ENCODE peak calls at places on chromosomes 6 and 20, in eight cellular contexts. F is epithelial cell of esophagus; O is CD4-positive, alpha-beta T cell; M is AG08395; R is HCT116; K is Right ventricle myocardium inferior; J is nucleus accumbens; E is GM04503. I is an unnamed sample.
A peak's percentile ranks its signal among the peaks of the same experiment; 100 is the strongest.

GRCh38 chr6:158911746-158912158 is 88.2 kb downstream of the RSPH3 start:
- DNase-seq in F (peak; percentile 43), R (no peak), J (no peak), K (no peak), E (no peak), M (no peak), O (no peak), I (no peak)

GRCh38 chr6:20740727-20741126 is 206.5 kb downstream of the CDKAL1 start:
- DNase-seq in J (no peak), O (no peak), K (no peak), M (no peak), R (no peak), E (no peak), F (no peak), I (no peak)

GRCh38 chr20:47465335-47466090 is 36.2 kb upstream of the NCOA3 start:
- DNase-seq in J (no peak), O (no peak), F (no peak), M (no peak), E (no peak), K (no peak), R (no peak), I (no peak)

GRCh38 chr6:148464319-148465010 is 121.8 kb downstream of the SASH1 start:
- DNase-seq in E (no peak), R (peak; percentile 48), M (peak; percentile 75), O (peak; percentile 28), J (peak; percentile 52), F (peak; percentile 61), K (no peak), I (peak; percentile 14)

GRCh38 chr6:121759370-121759769 is 323.9 kb downstream of the GJA1 start:
- DNase-seq in J (no peak), O (no peak), R (no peak), F (no peak), K (no peak), M (no peak), E (no peak), I (no peak)

GRCh38 chr6:84926756-84927155 is 162.4 kb upstream of the TBX18 start:
- DNase-seq in K (no peak), J (no peak), O (no peak), E (no peak), M (peak; percentile 13), F (peak; percentile 64), R (no peak), I (no peak)

GRCh38 chr6:105522626-105523322 is 119.9 kb upstream of the PREP start:
- DNase-seq in K (no peak), R (peak; percentile 4), J (no peak), F (peak; percentile 64), O (no peak), M (no peak), E (no peak), I (no peak)

GRCh38 chr6:67292169-67292568 is 1342.9 kb upstream of the ADGRB3 start:
- DNase-seq in K (no peak), J (no peak), O (no peak), E (no peak), M (no peak), F (no peak), R (no peak), I (no peak)

GRCh38 chr6:119105262-119105661 is 26.8 kb upstream of the FAM184A start:
- DNase-seq in M (no peak), R (no peak), K (no peak), J (no peak), O (no peak), F (peak; percentile 16), E (no peak), I (no peak)

GRCh38 chr6:84853901-84854300 is 89.5 kb upstream of the TBX18 start:
- DNase-seq in F (peak; percentile 38), M (no peak), E (no peak), O (no peak), J (no peak), K (no peak), R (no peak), I (no peak)

GRCh38 chr6:40391086-40391485 is 196.1 kb downstream of the LRFN2 start:
- DNase-seq in O (no peak), M (no peak), R (no peak), J (no peak), F (no peak), E (no peak), K (no peak), I (no peak)

GRCh38 chr6:107532707-107533106 is 42.8 kb downstream of the SOBP start:
- DNase-seq in O (no peak), E (no peak), K (no peak), M (no peak), R (no peak), J (no peak), F (no peak), I (no peak)

GRCh38 chr20:40628877-40629276 is 60.2 kb downstream of the MAFB start:
- DNase-seq in K (no peak), E (no peak), M (no peak), F (peak; percentile 54), O (no peak), J (no peak), R (no peak), I (no peak)

GRCh38 chr20:14790771-14791517 is 453.5 kb upstream of the FLRT3 start:
- DNase-seq in F (no peak), O (no peak), R (no peak), E (peak; percentile 20), K (no peak), J (no peak), M (peak; percentile 41), I (no peak)

GRCh38 chr6:48109902-48110301 is 1.1 kb downstream of the PTCHD4 start:
- DNase-seq in O (no peak), R (no peak), J (no peak), K (no peak), M (no peak), F (peak; percentile 66), E (no peak), I (no peak)

GRCh38 chr6:125009578-125009977 is 47.3 kb downstream of the RNF217 start:
- DNase-seq in F (no peak), O (no peak), R (no peak), E (no peak), M (peak; percentile 16), K (no peak), J (no peak), I (no peak)

GRCh38 chr6:36759177-36759757 is 61.6 kb downstream of the RAB44 start:
- DNase-seq in E (no peak), J (peak; percentile 62), R (peak; percentile 37), F (peak; percentile 81), O (peak; percentile 71), K (peak; percentile 91), M (peak; percentile 92), I (peak; percentile 79)

GRCh38 chr6:136306466-136306865 is 16.8 kb upstream of the BCLAF1 start:
- DNase-seq in R (no peak), E (no peak), O (no peak), F (no peak), M (no peak), J (peak; percentile 71), K (no peak), I (no peak)

GRCh38 chr6:5782783-5783567 is 223.8 kb downstream of the NRN1 start:
- DNase-seq in O (no peak), J (no peak), E (no peak), R (no peak), F (no peak), K (peak; percentile 77), M (no peak), I (no peak)

GRCh38 chr6:144349690-144350132 is 64.6 kb downstream of the UTRN start:
- DNase-seq in F (peak; percentile 62), R (peak; percentile 16), M (peak; percentile 31), O (no peak), E (no peak), J (no peak), K (no peak), I (no peak)

GRCh38 chr6:137767931-137768690 is 98.9 kb upstream of the TNFAIP3 start:
- DNase-seq in F (peak; percentile 27), O (no peak), M (peak; percentile 13), E (no peak), K (no peak), J (no peak), R (no peak), I (peak; percentile 29)

GRCh38 chr6:29967379-29968010 is 25.2 kb downstream of the HLA-A start:
- DNase-seq in R (peak; percentile 60), M (no peak), F (peak; percentile 79), O (no peak), E (no peak), J (no peak), K (no peak), I (peak; percentile 16)

GRCh38 chr6:137519629-137520176 is 25.5 kb upstream of the OLIG3 start:
- DNase-seq in E (no peak), R (no peak), O (no peak), M (no peak), F (no peak), J (no peak), K (no peak), I (no peak)